ENCODE peak calls at places on chromosomes 13 and 19, in four cellular contexts. Y, I, R and U are unnamed samples.

GRCh38 chr13:72757792-72758535 is 23.7 kb downstream of the DIS3 start:
- DNase-seq in Y (no peak), I (no peak), R (no peak), U (no peak)

GRCh38 chr19:39133431-39134270 is 8.1 kb downstream of the PAK4 start:
- DNase-seq in Y (no peak), I (no peak), R (no peak), U (no peak)

GRCh38 chr13:110262944-110263343 is 44.0 kb downstream of the COL4A1 start:
- DNase-seq in Y (no peak), I (no peak), R (no peak), U (no peak)

GRCh38 chr19:51471527-51471926 is 6.8 kb upstream of the CEACAM18 start:
- DNase-seq in Y (no peak), I (no peak), R (no peak), U (no peak)

GRCh38 chr19:27750697-27751391 is 1462.1 kb downstream of the UQCRFS1 start:
- DNase-seq in Y (no peak), I (no peak), R (no peak), U (no peak)

GRCh38 chr19:41427647-41428480 is 690 bp upstream of the B3GNT8 start:
- DNase-seq in Y (no peak), I (no peak), R (no peak), U (no peak)

GRCh38 chr19:47049307-47049700 is 880 bp upstream of the TMEM160 start:
- DNase-seq in Y (no peak), I (no peak), R (no peak), U (no peak)

GRCh38 chr13:99062593-99062992 is 84.7 kb upstream of the DOCK9 start:
- DNase-seq in Y (no peak), I (no peak), R (no peak), U (no peak)

GRCh38 chr13:20960663-20961309 is 58.2 kb upstream of the XPO4 start:
- DNase-seq in Y (no peak), I (no peak), R (peak; percentile 68), U (no peak)

GRCh38 chr19:6472713-6473112 is 8.6 kb downstream of the CRB3 start:
- DNase-seq in Y (no peak), I (no peak), R (no peak), U (no peak)

GRCh38 chr13:46475586-46475991 is 77.4 kb upstream of the LRCH1 start:
- DNase-seq in Y (no peak), I (no peak), R (no peak), U (no peak)

GRCh38 chr13:111901301-111901905 is 165.5 kb upstream of the SOX1 start:
- DNase-seq in Y (no peak), I (no peak), R (no peak), U (no peak)

GRCh38 chr13:101649490-101650126 is 197.1 kb downstream of the ITGBL1 start:
- DNase-seq in Y (no peak), I (no peak), R (no peak), U (no peak)

GRCh38 chr19:46147791-46148288 is at the start of gene IGFL2:
- DNase-seq in Y (no peak), I (no peak), R (no peak), U (no peak)

GRCh38 chr19:35081201-35081600 is 34.4 kb upstream of the FXYD3 start:
- DNase-seq in Y (no peak), I (no peak), R (no peak), U (no peak)

GRCh38 chr13:99575376-99575775 is 74.1 kb downstream of the TM9SF2 start:
- DNase-seq in Y (no peak), I (no peak), R (no peak), U (no peak)

GRCh38 chr13:33510350-33510749 is 224.8 kb upstream of the STARD13 start:
- DNase-seq in Y (no peak), I (no peak), R (no peak), U (no peak)

GRCh38 chr13:34369925-34370324 is 552.0 kb downstream of the RFC3 start:
- DNase-seq in Y (no peak), I (no peak), R (no peak), U (no peak)